ENCODE peak calls at places on chromosomes 7 and 10, in five cellular contexts. C is NCI-H1105, Z is uterus, D is left ventricle myocardium inferior, N is GM04504. V is an unnamed sample.

GRCh38 chr10:69901623-69902505 is 100.2 kb downstream of the COL13A1 start:
- DNase-seq in C (no peak), Z (peak; percentile 47), D (no peak), N (no peak), V (peak; percentile 18)

GRCh38 chr10:34526758-34527730 is 288.1 kb downstream of the PARD3 start:
- DNase-seq in C (no peak), Z (no peak), D (no peak), N (peak; percentile 90), V (no peak)

GRCh38 chr10:113047963-113048781 is 98.1 kb downstream of the TCF7L2 start:
- DNase-seq in C (peak; percentile 13), Z (no peak), D (no peak), N (no peak), V (no peak)

GRCh38 chr10:29039659-29040309 is 249.1 kb upstream of the LYZL1 start:
- DNase-seq in C (no peak), Z (no peak), D (no peak), N (peak; percentile 83), V (no peak)

GRCh38 chr7:119482209-119482608 is 790.8 kb upstream of the KCND2 start:
- DNase-seq in C (no peak), Z (no peak), D (no peak), N (no peak), V (no peak)

GRCh38 chr10:59536151-59536550 is 173.5 kb downstream of the SLC16A9 start:
- DNase-seq in C (no peak), Z (no peak), D (no peak), N (peak; percentile 73), V (no peak)

GRCh38 chr7:139671967-139672366 is 105.8 kb downstream of the HIPK2 start:
- DNase-seq in C (no peak), Z (no peak), D (no peak), N (no peak), V (no peak)

GRCh38 chr7:131231381-131232220 is 96.1 kb upstream of the MKLN1 start:
- DNase-seq in C (no peak), Z (peak; percentile 20), D (peak; percentile 41), N (no peak), V (no peak)

GRCh38 chr7:91940171-91940570 is 491 bp upstream of the AKAP9 start:
- DNase-seq in C (peak; percentile 43), Z (peak; percentile 20), D (no peak), N (no peak), V (no peak)

GRCh38 chr10:34612446-34612845 is 202.7 kb downstream of the PARD3 start:
- DNase-seq in C (no peak), Z (no peak), D (no peak), N (no peak), V (no peak)

GRCh38 chr7:31735991-31736982 is 49.3 kb downstream of the PPP1R17 start:
- DNase-seq in C (peak; percentile 55), Z (peak; percentile 41), D (peak; percentile 20), N (peak; percentile 38), V (peak; percentile 41)

GRCh38 chr7:29723599-29723998 is 82.7 kb upstream of the WIPF3 start:
- DNase-seq in C (no peak), Z (no peak), D (no peak), N (peak; percentile 2), V (no peak)

GRCh38 chr10:131852161-131852822 is 48.5 kb upstream of the PPP2R2D start:
- DNase-seq in C (no peak), Z (peak; percentile 3), D (no peak), N (no peak), V (no peak)

GRCh38 chr7:128215281-128215680 is 25.8 kb upstream of the LEP start:
- DNase-seq in C (no peak), Z (no peak), D (no peak), N (peak; percentile 67), V (no peak)

GRCh38 chr10:119651514-119652327 is 541 bp downstream of the BAG3 start:
- DNase-seq in C (no peak), Z (peak; percentile 40), D (peak; percentile 22), N (no peak), V (no peak)

GRCh38 chr10:86922553-86922961 is 34.9 kb downstream of the MMRN2 start:
- DNase-seq in C (no peak), Z (no peak), D (no peak), N (no peak), V (no peak)

GRCh38 chr10:80535671-80536360 is 1.9 kb upstream of the SH2D4B start:
- DNase-seq in C (no peak), Z (peak; percentile 29), D (peak; percentile 65), N (peak; percentile 6), V (peak; percentile 64)

GRCh38 chr7:158108646-158109293 is 478.9 kb downstream of the PTPRN2 start:
- DNase-seq in C (no peak), Z (no peak), D (no peak), N (no peak), V (no peak)

GRCh38 chr10:7541137-7542087 is 125.4 kb downstream of the ITIH5 start:
- DNase-seq in C (no peak), Z (peak; percentile 79), D (peak; percentile 60), N (no peak), V (no peak)

GRCh38 chr7:35748348-35748747 is 52.5 kb upstream of the SEPTIN7 start:
- DNase-seq in C (no peak), Z (no peak), D (no peak), N (no peak), V (no peak)

GRCh38 chr7:145168427-145168826 is 332.6 kb upstream of the TPK1 start:
- DNase-seq in C (no peak), Z (no peak), D (no peak), N (no peak), V (no peak)

GRCh38 chr10:4241724-4242345 is 456.8 kb upstream of the KLF6 start:
- DNase-seq in C (no peak), Z (peak; percentile 56), D (peak; percentile 30), N (peak; percentile 98), V (no peak)

GRCh38 chr7:51009716-51010496 is 227.2 kb upstream of the GRB10 start:
- DNase-seq in C (no peak), Z (no peak), D (no peak), N (no peak), V (no peak)